ENCODE peak calls at places on chromosome 6, in five cellular contexts. One of them, this sample, is unnamed.
A peak's percentile ranks its signal among the peaks of the same experiment; 100 is the strongest.

GRCh38 chr6:37222125-37222967 is 35.2 kb upstream of the TBC1D22B start:
- DNase-seq in epithelial cell of esophagus: peak; percentile 94
- DNase-seq in adrenal gland: peak; percentile 90
- DNase-seq in fibroblast of the aortic adventitia: peak; percentile 60
- DNase-seq in neuronal stem cell: peak; percentile 87
- DNase-seq in this sample: peak; percentile 75

GRCh38 chr6:6801002-6801329 is 212.4 kb downstream of the LY86 start:
- DNase-seq in epithelial cell of esophagus: no peak
- DNase-seq in adrenal gland: no peak
- DNase-seq in fibroblast of the aortic adventitia: no peak
- DNase-seq in neuronal stem cell: no peak
- DNase-seq in this sample: no peak

GRCh38 chr6:49980898-49981297 is 11.5 kb upstream of the DEFB113 start:
- DNase-seq in epithelial cell of esophagus: peak; percentile 43
- DNase-seq in adrenal gland: no peak
- DNase-seq in fibroblast of the aortic adventitia: no peak
- DNase-seq in neuronal stem cell: no peak
- DNase-seq in this sample: peak; percentile 14

GRCh38 chr6:89347825-89348224 is 4.7 kb downstream of the UBE2J1 start:
- DNase-seq in epithelial cell of esophagus: peak; percentile 10
- DNase-seq in adrenal gland: no peak
- DNase-seq in fibroblast of the aortic adventitia: no peak
- DNase-seq in neuronal stem cell: no peak
- DNase-seq in this sample: no peak

GRCh38 chr6:137867685-137868509 is 838 bp downstream of the TNFAIP3 start:
- DNase-seq in epithelial cell of esophagus: peak; percentile 36
- DNase-seq in adrenal gland: peak; percentile 23
- DNase-seq in fibroblast of the aortic adventitia: no peak
- DNase-seq in neuronal stem cell: peak; percentile 38
- DNase-seq in this sample: no peak

GRCh38 chr6:166691741-166692140 is 64.7 kb upstream of the RPS6KA2 start:
- DNase-seq in epithelial cell of esophagus: no peak
- DNase-seq in adrenal gland: no peak
- DNase-seq in fibroblast of the aortic adventitia: no peak
- DNase-seq in neuronal stem cell: no peak
- DNase-seq in this sample: no peak

GRCh38 chr6:162750776-162751175 is 23.0 kb downstream of the PACRG start:
- DNase-seq in epithelial cell of esophagus: peak; percentile 79
- DNase-seq in adrenal gland: no peak
- DNase-seq in fibroblast of the aortic adventitia: peak; percentile 1
- DNase-seq in neuronal stem cell: no peak
- DNase-seq in this sample: peak; percentile 24

GRCh38 chr6:815348-815738 is 122.4 kb upstream of the EXOC2 start:
- DNase-seq in epithelial cell of esophagus: no peak
- DNase-seq in adrenal gland: no peak
- DNase-seq in fibroblast of the aortic adventitia: no peak
- DNase-seq in neuronal stem cell: no peak
- DNase-seq in this sample: no peak

GRCh38 chr6:140736227-140736626 is 1361.8 kb upstream of the CITED2 start:
- DNase-seq in epithelial cell of esophagus: no peak
- DNase-seq in adrenal gland: no peak
- DNase-seq in fibroblast of the aortic adventitia: peak; percentile 83
- DNase-seq in neuronal stem cell: no peak
- DNase-seq in this sample: no peak

GRCh38 chr6:133362813-133363212 is 121.7 kb downstream of the EYA4 start:
- DNase-seq in epithelial cell of esophagus: no peak
- DNase-seq in adrenal gland: no peak
- DNase-seq in fibroblast of the aortic adventitia: no peak
- DNase-seq in neuronal stem cell: no peak
- DNase-seq in this sample: no peak

GRCh38 chr6:39108041-39108839 is 6.7 kb downstream of the SAYSD1 start:
- DNase-seq in epithelial cell of esophagus: no peak
- DNase-seq in adrenal gland: no peak
- DNase-seq in fibroblast of the aortic adventitia: no peak
- DNase-seq in neuronal stem cell: no peak
- DNase-seq in this sample: no peak

GRCh38 chr6:23499549-23499948 is 626.5 kb upstream of the NRSN1 start:
- DNase-seq in epithelial cell of esophagus: no peak
- DNase-seq in adrenal gland: no peak
- DNase-seq in fibroblast of the aortic adventitia: no peak
- DNase-seq in neuronal stem cell: no peak
- DNase-seq in this sample: no peak

GRCh38 chr6:33191383-33192104 is 723 bp downstream of the COL11A2 start:
- DNase-seq in epithelial cell of esophagus: no peak
- DNase-seq in adrenal gland: no peak
- DNase-seq in fibroblast of the aortic adventitia: no peak
- DNase-seq in neuronal stem cell: no peak
- DNase-seq in this sample: no peak

GRCh38 chr6:76174722-76175121 is 102.3 kb upstream of the IMPG1 start:
- DNase-seq in epithelial cell of esophagus: no peak
- DNase-seq in adrenal gland: no peak
- DNase-seq in fibroblast of the aortic adventitia: no peak
- DNase-seq in neuronal stem cell: no peak
- DNase-seq in this sample: no peak

DNA sequence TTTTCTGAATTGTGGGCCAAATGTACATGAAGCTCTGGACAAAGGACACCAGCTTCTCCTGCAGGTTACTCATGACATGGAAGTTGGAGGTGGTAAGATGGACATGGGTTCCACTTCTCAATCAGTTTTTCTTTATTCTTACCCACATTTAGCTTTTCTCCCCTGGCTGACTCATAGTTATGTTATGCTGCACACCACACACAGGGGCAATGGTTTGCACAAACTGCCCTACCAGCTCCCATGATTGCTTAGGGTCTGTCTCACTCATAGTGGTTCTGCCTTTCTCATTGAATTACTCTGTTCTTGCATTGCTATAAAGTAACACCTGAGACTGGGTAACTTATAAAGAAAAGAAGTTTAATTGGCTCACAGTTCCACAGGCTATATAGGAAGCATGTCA is 4.5 kb upstream of the CD109 start:
- DNase-seq in epithelial cell of esophagus: no peak
- DNase-seq in adrenal gland: no peak
- DNase-seq in fibroblast of the aortic adventitia: no peak
- DNase-seq in neuronal stem cell: no peak
- DNase-seq in this sample: no peak
- H3K4me3 ChIP-seq in epithelial cell of esophagus: no peak overlapping the region
- H3K4me3 ChIP-seq in adrenal gland: no peak overlapping the region
- H3K4me3 ChIP-seq in fibroblast of the aortic adventitia: no peak overlapping the region
- H3K4me3 ChIP-seq in neuronal stem cell: no peak overlapping the region
- H3K4me3 ChIP-seq in this sample: no peak overlapping the region

GRCh38 chr6:26609463-26609862 is 12.7 kb downstream of the ABT1 start:
- DNase-seq in epithelial cell of esophagus: no peak
- DNase-seq in adrenal gland: no peak
- DNase-seq in fibroblast of the aortic adventitia: no peak
- DNase-seq in neuronal stem cell: no peak
- DNase-seq in this sample: no peak

GRCh38 chr6:26611599-26611998 is 14.8 kb downstream of the ABT1 start:
- DNase-seq in epithelial cell of esophagus: no peak
- DNase-seq in adrenal gland: no peak
- DNase-seq in fibroblast of the aortic adventitia: no peak
- DNase-seq in neuronal stem cell: no peak
- DNase-seq in this sample: no peak

GRCh38 chr6:26604797-26605196 is 8.0 kb downstream of the ABT1 start:
- DNase-seq in epithelial cell of esophagus: no peak
- DNase-seq in adrenal gland: no peak
- DNase-seq in fibroblast of the aortic adventitia: no peak
- DNase-seq in neuronal stem cell: no peak
- DNase-seq in this sample: no peak

GRCh38 chr6:26604026-26604425 is 7.3 kb downstream of the ABT1 start:
- DNase-seq in epithelial cell of esophagus: no peak
- DNase-seq in adrenal gland: no peak
- DNase-seq in fibroblast of the aortic adventitia: no peak
- DNase-seq in neuronal stem cell: no peak
- DNase-seq in this sample: no peak

GRCh38 chr6:26607434-26608230 is 10.9 kb downstream of the ABT1 start:
- DNase-seq in epithelial cell of esophagus: peak; percentile 67
- DNase-seq in adrenal gland: peak; percentile 41
- DNase-seq in fibroblast of the aortic adventitia: peak; percentile 73
- DNase-seq in neuronal stem cell: peak; percentile 37
- DNase-seq in this sample: peak; percentile 27
- H3K4me3 ChIP-seq in epithelial cell of esophagus: no peak overlapping the region
- H3K4me3 ChIP-seq in adrenal gland: no peak overlapping the region
- H3K4me3 ChIP-seq in fibroblast of the aortic adventitia: peak overlapping the region; percentile 53
- H3K4me3 ChIP-seq in neuronal stem cell: no peak overlapping the region
- H3K4me3 ChIP-seq in this sample: peak overlapping the region; percentile 41

DNA sequence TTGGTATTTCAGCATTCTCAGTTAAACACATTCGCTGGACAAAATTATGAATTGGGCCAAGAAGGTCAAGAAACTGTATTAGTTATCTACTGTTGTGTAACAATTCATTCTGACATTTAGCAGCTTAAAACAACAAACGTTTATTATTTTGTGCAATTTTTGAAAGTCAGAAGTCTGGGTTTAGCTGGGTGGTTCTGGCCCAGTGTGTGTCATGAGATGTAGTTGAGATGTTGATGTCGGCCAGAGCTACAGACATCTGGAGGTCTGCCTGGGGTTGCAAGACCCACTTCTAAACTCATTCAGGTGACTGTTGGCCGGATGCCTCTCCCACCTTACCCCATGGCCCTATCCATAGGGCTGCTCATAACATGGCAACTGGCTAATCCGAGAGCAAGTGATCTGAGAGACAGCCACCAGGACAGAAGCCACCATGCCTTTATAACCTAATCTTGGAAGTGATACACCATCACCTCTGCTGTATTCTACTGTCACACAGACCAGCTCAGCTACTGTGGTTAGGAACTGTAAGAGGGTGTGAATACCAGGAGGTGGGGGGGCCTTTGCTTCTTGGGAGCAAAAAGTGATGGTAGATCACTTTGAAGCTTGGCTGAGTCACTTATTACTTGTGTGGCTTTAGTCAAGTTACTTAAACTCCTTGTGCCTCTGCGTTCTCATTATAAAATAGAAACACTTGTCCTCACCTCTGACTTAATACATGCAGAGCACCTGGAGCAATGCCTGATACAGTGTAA is 217.0 kb upstream of the MYLIP start:
- DNase-seq in epithelial cell of esophagus: no peak
- DNase-seq in adrenal gland: no peak
- DNase-seq in fibroblast of the aortic adventitia: no peak
- DNase-seq in neuronal stem cell: no peak
- DNase-seq in this sample: no peak
- H3K4me3 ChIP-seq in epithelial cell of esophagus: no peak overlapping the region
- H3K4me3 ChIP-seq in adrenal gland: no peak overlapping the region
- H3K4me3 ChIP-seq in fibroblast of the aortic adventitia: no peak overlapping the region
- H3K4me3 ChIP-seq in neuronal stem cell: no peak overlapping the region
- H3K4me3 ChIP-seq in this sample: no peak overlapping the region

GRCh38 chr6:125940691-125941090 is 15.9 kb upstream of the HINT3 start:
- DNase-seq in epithelial cell of esophagus: peak; percentile 73
- DNase-seq in adrenal gland: no peak
- DNase-seq in fibroblast of the aortic adventitia: peak; percentile 72
- DNase-seq in neuronal stem cell: no peak
- DNase-seq in this sample: peak; percentile 18
- H3K4me3 ChIP-seq in epithelial cell of esophagus: no peak overlapping the region
- H3K4me3 ChIP-seq in adrenal gland: no peak overlapping the region
- H3K4me3 ChIP-seq in fibroblast of the aortic adventitia: no peak overlapping the region
- H3K4me3 ChIP-seq in neuronal stem cell: no peak overlapping the region
- H3K4me3 ChIP-seq in this sample: no peak overlapping the region

GRCh38 chr6:63883597-63883996 is 248.0 kb downstream of the PHF3 start:
- DNase-seq in epithelial cell of esophagus: no peak
- DNase-seq in adrenal gland: no peak
- DNase-seq in fibroblast of the aortic adventitia: no peak
- DNase-seq in neuronal stem cell: no peak
- DNase-seq in this sample: no peak

GRCh38 chr6:63887011-63887751 is 251.6 kb downstream of the PHF3 start:
- DNase-seq in epithelial cell of esophagus: no peak
- DNase-seq in adrenal gland: no peak
- DNase-seq in fibroblast of the aortic adventitia: no peak
- DNase-seq in neuronal stem cell: no peak
- DNase-seq in this sample: no peak

GRCh38 chr6:63881791-63882190 is 246.2 kb downstream of the PHF3 start:
- DNase-seq in epithelial cell of esophagus: no peak
- DNase-seq in adrenal gland: no peak
- DNase-seq in fibroblast of the aortic adventitia: no peak
- DNase-seq in neuronal stem cell: no peak
- DNase-seq in this sample: no peak

DNA sequence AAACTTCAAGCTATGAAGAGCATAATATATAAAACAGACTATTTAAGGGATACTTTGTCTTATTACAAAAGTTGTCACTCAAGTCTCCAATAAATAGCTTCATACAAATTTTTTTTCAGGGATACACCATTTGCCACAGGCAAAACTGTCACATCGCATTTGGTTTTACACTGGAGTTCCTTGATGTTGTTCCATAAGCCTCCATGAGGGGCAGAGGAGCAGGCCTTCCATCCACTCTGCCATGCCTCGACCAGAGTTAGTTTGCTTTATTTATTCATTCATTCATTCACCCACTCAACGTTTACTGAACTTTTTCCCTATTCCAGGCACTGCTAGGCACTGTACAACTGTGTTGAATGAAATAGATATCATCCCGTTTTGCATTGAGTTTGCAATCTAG is 246.6 kb downstream of the PHF3 start:
- DNase-seq in epithelial cell of esophagus: peak; percentile 13
- DNase-seq in adrenal gland: no peak
- DNase-seq in fibroblast of the aortic adventitia: no peak
- DNase-seq in neuronal stem cell: no peak
- DNase-seq in this sample: no peak
- H3K4me3 ChIP-seq in epithelial cell of esophagus: no peak overlapping the region
- H3K4me3 ChIP-seq in adrenal gland: no peak overlapping the region
- H3K4me3 ChIP-seq in fibroblast of the aortic adventitia: no peak overlapping the region
- H3K4me3 ChIP-seq in neuronal stem cell: no peak overlapping the region
- H3K4me3 ChIP-seq in this sample: no peak overlapping the region

GRCh38 chr6:125790403-125791150 is at the start of gene NCOA7:
- DNase-seq in epithelial cell of esophagus: peak; percentile 75
- DNase-seq in adrenal gland: peak; percentile 82
- DNase-seq in fibroblast of the aortic adventitia: peak; percentile 61
- DNase-seq in neuronal stem cell: peak; percentile 73
- DNase-seq in this sample: peak; percentile 77
- H3K4me3 ChIP-seq in epithelial cell of esophagus: peak within 1 kb of the TSS; percentile 79
- H3K4me3 ChIP-seq in adrenal gland: peak within 1 kb of the TSS; percentile 65
- H3K4me3 ChIP-seq in fibroblast of the aortic adventitia: peak within 1 kb of the TSS; percentile 77
- H3K4me3 ChIP-seq in neuronal stem cell: peak within 1 kb of the TSS; percentile 66
- H3K4me3 ChIP-seq in this sample: peak within 1 kb of the TSS; percentile 79

GRCh38 chr6:42137192-42137753 is 5.1 kb downstream of the C6orf132 start:
- DNase-seq in epithelial cell of esophagus: peak; percentile 53
- DNase-seq in adrenal gland: no peak
- DNase-seq in fibroblast of the aortic adventitia: no peak
- DNase-seq in neuronal stem cell: no peak
- DNase-seq in this sample: no peak
- H3K4me3 ChIP-seq in epithelial cell of esophagus: peak overlapping the region; percentile 28
- H3K4me3 ChIP-seq in adrenal gland: no peak overlapping the region
- H3K4me3 ChIP-seq in fibroblast of the aortic adventitia: no peak overlapping the region
- H3K4me3 ChIP-seq in neuronal stem cell: peak overlapping the region; percentile 31
- H3K4me3 ChIP-seq in this sample: no peak overlapping the region

This sample was measured in MG63.